ENCODE peak calls at places on chromosomes 11 and 22, in five cellular contexts. C is H1, U is H9, F is mesenchymal stem cell, M is trophoblast cell. V is an unnamed sample.

GRCh38 chr11:89405629-89406028 is 85.5 kb downstream of the NOX4 start:
- DNase-seq in C (no peak), F (peak; percentile 14), U (no peak), M (peak; percentile 48), V (no peak)

GRCh38 chr11:96426356-96427103 is 36.7 kb downstream of the JRKL start:
- DNase-seq in F (peak; percentile 54), U (no peak), C (no peak), M (peak; percentile 66), V (peak; percentile 44)

GRCh38 chr11:106012744-106013143 is 9.3 kb downstream of the MSANTD4 start:
- DNase-seq in F (peak; percentile 84), C (no peak), M (peak; percentile 70), U (no peak), V (no peak)

GRCh38 chr11:116929393-116930090 is 92.1 kb upstream of the APOA1 start:
- DNase-seq in M (no peak), U (no peak), F (peak; percentile 25), C (no peak), V (no peak)

GRCh38 chr22:35089139-35089538 is 23.2 kb downstream of the ISX start:
- DNase-seq in M (no peak), F (no peak), C (no peak), U (no peak), V (no peak)

GRCh38 chr11:3037041-3037944 is 19.9 kb downstream of the CARS1 start:
- DNase-seq in U (peak; percentile 84), M (peak; percentile 88), F (peak; percentile 82), C (peak; percentile 90), V (peak; percentile 83)

GRCh38 chr22:22197993-22198402 is 46.6 kb upstream of the VPREB1 start:
- DNase-seq in U (no peak), M (no peak), F (no peak), C (no peak), V (no peak)

GRCh38 chr11:32312206-32312817 is 123.0 kb downstream of the WT1 start:
- DNase-seq in U (no peak), C (no peak), F (no peak), M (no peak), V (no peak)

GRCh38 chr22:48258108-48258705 is 1495.8 kb downstream of the TBC1D22A start:
- DNase-seq in M (no peak), U (no peak), C (no peak), F (no peak), V (no peak)

GRCh38 chr22:20413217-20414058 is 19.5 kb downstream of the ZNF74 start:
- DNase-seq in U (no peak), C (no peak), M (no peak), F (no peak), V (no peak)

GRCh38 chr11:112222303-112222702 is 3.9 kb upstream of the PTS start:
- DNase-seq in F (no peak), C (no peak), M (no peak), U (no peak), V (no peak)

GRCh38 chr11:106399075-106399500 is 321.6 kb downstream of the AASDHPPT start:
- DNase-seq in M (peak; percentile 50), F (peak; percentile 98), C (no peak), U (no peak), V (no peak)

GRCh38 chr11:129862123-129862522 is 33.3 kb downstream of the NFRKB start:
- DNase-seq in F (peak; percentile 9), M (no peak), U (no peak), C (no peak), V (no peak)

GRCh38 chr11:45208135-45208534 is 61.7 kb downstream of the PRDM11 start:
- DNase-seq in F (no peak), U (no peak), M (no peak), C (no peak), V (no peak)

GRCh38 chr11:66119348-66120133 is 49.5 kb downstream of the PACS1 start:
- DNase-seq in U (no peak), F (peak; percentile 93), M (peak; percentile 91), C (no peak), V (no peak)

GRCh38 chr11:46564459-46564858 is 29.4 kb downstream of the AMBRA1 start:
- DNase-seq in F (peak; percentile 56), U (no peak), M (peak; percentile 17), C (no peak), V (no peak)

GRCh38 chr11:108938604-108939003 is 273.7 kb downstream of the DDX10 start:
- DNase-seq in M (no peak), C (no peak), F (peak; percentile 42), U (no peak), V (no peak)

GRCh38 chr11:117840881-117841581 is 16.5 kb upstream of the FXYD2 start:
- DNase-seq in U (no peak), M (no peak), C (peak; percentile 26), F (no peak), V (no peak)

GRCh38 chr11:31655483-31655882 is 145.9 kb downstream of the ELP4 start:
- DNase-seq in C (no peak), M (peak; percentile 69), F (peak; percentile 41), U (no peak), V (no peak)

GRCh38 chr11:47106839-47107520 is 69.7 kb downstream of the ARFGAP2 start:
- DNase-seq in M (no peak), F (no peak), C (no peak), U (no peak), V (no peak)

GRCh38 chr11:6206456-6207180 is 1.3 kb downstream of the C11orf42 start:
- DNase-seq in C (no peak), M (no peak), U (no peak), F (peak; percentile 13), V (no peak)

GRCh38 chr22:44409211-44409648 is 88.8 kb downstream of the RTL6 start:
- DNase-seq in U (no peak), F (no peak), M (no peak), C (no peak), V (no peak)

GRCh38 chr11:60625262-60625661 is 74.2 kb upstream of the MS4A8 start:
- DNase-seq in U (peak; percentile 47), F (peak; percentile 1), C (no peak), M (peak; percentile 30), V (no peak)

GRCh38 chr22:45225732-45226560 is 14.7 kb downstream of the KIAA0930 start:
- DNase-seq in M (peak; percentile 80), C (no peak), U (peak; percentile 29), F (peak; percentile 75), V (no peak)

GRCh38 chr11:36455658-36456111 is 54.4 kb downstream of the TRAF6 start:
- DNase-seq in U (no peak), F (peak; percentile 99), C (no peak), M (peak; percentile 52), V (peak; percentile 29)
- H3K23ac ChIP-seq in U (no peak overlapping the region), F (peak overlapping the region; percentile 76), C (no peak overlapping the region), M (no peak overlapping the region), V (peak overlapping the region; percentile 12)

DNA sequence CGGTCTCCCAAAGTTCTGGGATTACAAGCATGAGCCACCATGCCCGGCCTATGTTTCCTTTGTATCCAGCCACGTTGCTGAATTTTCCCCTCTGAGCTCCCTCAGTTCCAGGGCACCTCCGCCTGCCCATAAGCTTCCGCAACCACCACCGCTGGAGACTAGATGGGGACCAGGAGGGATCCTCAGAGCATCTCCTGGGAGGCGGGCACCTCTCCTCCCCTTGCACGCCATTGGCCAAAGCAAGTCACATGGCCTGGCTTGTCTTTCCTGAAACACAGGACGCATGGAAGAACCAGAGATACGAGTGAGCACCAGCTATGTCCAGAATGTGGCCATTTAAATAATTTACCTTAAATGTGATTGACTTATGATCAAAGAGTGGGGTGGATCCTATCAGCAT is 388.3 kb downstream of the BRD1 start:
- DNase-seq in C (no peak), F (no peak), U (no peak), M (no peak), V (no peak)
- H2BK12ac ChIP-seq in C (no peak overlapping the region), F (no peak overlapping the region), U (no peak overlapping the region), M (no peak overlapping the region), V (no peak overlapping the region)

GRCh38 chr11:64035581-64035980 is at the start of gene FLRT1:
- DNase-seq in U (no peak), F (no peak), M (no peak), C (no peak), V (no peak)
- H2BK120ac ChIP-seq in U (no peak within 1 kb of the TSS), F (peak within 1 kb of the TSS; percentile 30), M (no peak within 1 kb of the TSS), C (no peak within 1 kb of the TSS), V (peak within 1 kb of the TSS; percentile 61)

GRCh38 chr11:70476669-70477068 is 78.3 kb downstream of the CTTN start:
- DNase-seq in F (no peak), C (no peak), M (no peak), U (no peak), V (no peak)

GRCh38 chr11:70481625-70482528 is 83.5 kb downstream of the CTTN start:
- DNase-seq in F (peak; percentile 21), U (no peak), M (peak; percentile 80), C (no peak), V (no peak)

GRCh38 chr11:70480711-70481110 is 82.4 kb downstream of the CTTN start:
- DNase-seq in C (no peak), M (no peak), U (no peak), F (no peak), V (no peak)

GRCh38 chr11:70477607-70478006 is 79.3 kb downstream of the CTTN start:
- DNase-seq in F (no peak), M (no peak), U (no peak), C (no peak), V (no peak)

GRCh38 chr11:70478194-70478890 is 80.0 kb downstream of the CTTN start:
- DNase-seq in M (no peak), F (no peak), C (no peak), U (no peak), V (no peak)
- H3K23ac ChIP-seq in M (no peak overlapping the region), F (no peak overlapping the region), C (no peak overlapping the region), U (no peak overlapping the region), V (no peak overlapping the region)

GRCh38 chr11:68044898-68045351 is 6.1 kb downstream of the TCIRG1 start:
- DNase-seq in M (no peak), C (no peak), U (peak; percentile 24), F (no peak), V (no peak)
- H2BK12ac ChIP-seq in M (no peak overlapping the region), C (no peak overlapping the region), U (no peak overlapping the region), F (no peak overlapping the region), V (peak overlapping the region; percentile 10)

DNA sequence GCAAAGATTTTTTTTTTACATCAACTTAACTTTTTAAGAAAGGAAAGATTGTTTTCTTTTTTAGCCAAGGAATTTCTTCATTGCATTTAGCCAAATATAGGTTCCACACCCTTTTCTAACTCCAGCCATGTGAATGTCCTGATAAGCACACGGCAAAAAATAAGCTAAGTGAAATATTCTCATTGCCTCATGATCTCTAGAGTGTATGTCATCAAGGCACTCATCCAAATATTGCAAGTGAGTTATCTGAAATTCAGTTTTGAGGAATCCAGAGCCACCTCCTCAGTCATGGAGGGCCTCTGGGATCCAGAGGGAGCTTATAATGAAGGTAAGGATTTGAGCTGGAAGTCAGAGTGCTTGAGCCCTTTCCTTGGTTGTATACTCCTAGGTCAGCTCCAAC is 80.0 kb downstream of the BLID start:
- DNase-seq in M (no peak), C (no peak), U (no peak), F (no peak), V (no peak)
- H2BK120ac ChIP-seq in M (no peak overlapping the region), C (no peak overlapping the region), U (no peak overlapping the region), F (no peak overlapping the region), V (no peak overlapping the region)

GRCh38 chr22:17119481-17120202 is 1.5 kb downstream of the TMEM121B start:
- DNase-seq in U (peak; percentile 84), M (peak; percentile 57), F (no peak), C (peak; percentile 84), V (no peak)

GRCh38 chr22:17118342-17118741 is 2.8 kb downstream of the TMEM121B start:
- DNase-seq in U (no peak), F (no peak), M (no peak), C (no peak), V (no peak)

GRCh38 chr22:17120711-17121234 is 387 bp downstream of the TMEM121B start:
- DNase-seq in M (no peak), F (no peak), C (peak; percentile 66), U (no peak), V (peak; percentile 59)

GRCh38 chr22:17120281-17120680 is 879 bp downstream of the TMEM121B start:
- DNase-seq in C (peak; percentile 93), M (peak; percentile 61), U (peak; percentile 93), F (peak; percentile 42), V (peak; percentile 77)

GRCh38 chr22:17121235-17122195 is at the start of gene TMEM121B:
- DNase-seq in U (peak; percentile 95), C (peak; percentile 92), M (peak; percentile 23), F (peak; percentile 51), V (peak; percentile 85)
- H3K23ac ChIP-seq in U (no peak within 1 kb of the TSS), C (no peak within 1 kb of the TSS), M (no peak within 1 kb of the TSS), F (peak within 1 kb of the TSS; percentile 51), V (peak within 1 kb of the TSS; percentile 92)

V was measured in neuronal stem cell.